ENCODE peak calls at places on chromosomes 12 and 14, in six cellular contexts. Z is activated naive CD4-positive, alpha-beta T cell treated with anti-CD3 and anti-CD28 coated beads, Interleukin-2, amount 10 ng/mL, durations not matched to agents 7 days and 5 days; R is upper lobe of right lung; A is GOT3; G is T-helper 2 cell; N is astrocyte. K is an unnamed sample.

GRCh38 chr14:36874396-36875138 is 212.9 kb downstream of the PAX9 start:
- DNase-seq in Z (no peak), R (no peak), A (no peak), G (no peak), N (no peak), K (peak)

GRCh38 chr12:915090-915489 is 34.4 kb downstream of the RAD52 start:
- DNase-seq in Z (no peak), R (no peak), A (no peak), G (no peak), N (no peak), K (no peak)

GRCh38 chr12:93429852-93430251 is 11.9 kb downstream of the UBE2N start:
- DNase-seq in Z (no peak), R (no peak), A (no peak), G (no peak), N (no peak), K (no peak)

GRCh38 chr14:39773387-39773786 is 341.2 kb upstream of the FBXO33 start:
- DNase-seq in Z (no peak), R (no peak), A (no peak), G (no peak), N (no peak), K (no peak)

GRCh38 chr12:121489874-121490273 is 90.0 kb downstream of the RNF34 start:
- DNase-seq in Z (no peak), R (no peak), A (no peak), G (no peak), N (no peak), K (no peak)

GRCh38 chr12:93662961-93663728 is 14.0 kb upstream of the CRADD start:
- DNase-seq in Z (no peak), R (no peak), A (no peak), G (no peak), N (no peak), K (no peak)

GRCh38 chr12:116771651-116772050 is 33.5 kb downstream of the RNFT2 start:
- DNase-seq in Z (no peak), R (no peak), A (no peak), G (no peak), N (no peak), K (no peak)

GRCh38 chr12:104309446-104309993 is 6.0 kb downstream of the EID3 start:
- DNase-seq in Z (no peak), R (no peak), A (no peak), G (no peak), N (no peak), K (no peak)

GRCh38 chr14:103142031-103142430 is 18.8 kb downstream of the TNFAIP2 start:
- DNase-seq in Z (no peak), R (no peak), A (no peak), G (no peak), N (no peak), K (no peak)

K was measured in renal cortical epithelial cell.